ENCODE peak calls at places on chromosomes 6 and 20, in five cellular contexts. Q is activated T-helper 1 cell treated with anti-CD3 and anti-CD28 coated beads, Interleukin-2, amount 50 U/mL, for 16 hours; O is hepatocyte; I is epithelial cell of esophagus; Y is ovary. V is an unnamed sample.

GRCh38 chr20:47501117-47501482 is 587 bp upstream of the NCOA3 start:
- DNase-seq in I (no peak), Q (no peak), Y (no peak), O (no peak), V (peak)

GRCh38 chr6:1952726-1953360 is 292.6 kb downstream of the GMDS start:
- DNase-seq in I (peak), Q (no peak), O (no peak), Y (no peak), V (peak)

GRCh38 chr6:15947436-15947835 is 181.4 kb upstream of the MYLIP start:
- DNase-seq in Y (no peak), O (no peak), Q (no peak), I (no peak), V (no peak)

GRCh38 chr6:79981647-79982046 is 22.8 kb upstream of the TTK start:
- DNase-seq in Y (no peak), Q (no peak), I (no peak), O (no peak), V (no peak)

GRCh38 chr20:60428651-60429050 is 470.4 kb downstream of the CDH26 start:
- DNase-seq in Q (no peak), O (no peak), I (no peak), Y (no peak), V (no peak)

GRCh38 chr6:30037182-30037788 is 23.8 kb upstream of the POLR1H start:
- DNase-seq in O (peak), Q (no peak), I (peak), Y (no peak), V (peak)

GRCh38 chr6:119076966-119077642 is 1.4 kb downstream of the FAM184A start:
- DNase-seq in Y (no peak), Q (no peak), O (no peak), I (no peak), V (no peak)

GRCh38 chr6:67009818-67010217 is 1302.8 kb upstream of the EYS start:
- DNase-seq in O (peak), I (peak), Q (no peak), Y (no peak), V (peak)

GRCh38 chr6:89873721-89874120 is 20.5 kb upstream of the GJA10 start:
- DNase-seq in I (no peak), Q (no peak), O (no peak), Y (no peak), V (no peak)

GRCh38 chr6:149174962-149175361 is 142.6 kb upstream of the TAB2 start:
- DNase-seq in Q (no peak), I (no peak), Y (no peak), O (no peak), V (no peak)

GRCh38 chr6:73929421-73929820 is 233.4 kb downstream of the CD109 start:
- DNase-seq in I (peak), Y (no peak), O (no peak), Q (no peak), V (peak)

GRCh38 chr20:18377896-18378481 is 88.8 kb downstream of the DZANK1 start:
- DNase-seq in I (no peak), O (no peak), Y (no peak), Q (no peak), V (no peak)

GRCh38 chr6:107894821-107895396 is 63.1 kb downstream of the SEC63 start:
- DNase-seq in I (peak), Y (no peak), O (no peak), Q (no peak), V (peak)

GRCh38 chr6:56851104-56851503 is 103.8 kb upstream of the BEND6 start:
- DNase-seq in Q (no peak), Y (no peak), I (peak), O (peak), V (no peak)

GRCh38 chr20:57278457-57278856 is 12.0 kb upstream of the BMP7 start:
- DNase-seq in Y (no peak), O (no peak), I (no peak), Q (no peak), V (no peak)

GRCh38 chr6:43286456-43286994 is 11.5 kb upstream of the SLC22A7 start:
- DNase-seq in Y (no peak), I (no peak), O (no peak), Q (no peak), V (no peak)

GRCh38 chr20:3805594-3806264 is 9.6 kb downstream of the CDC25B start:
- DNase-seq in Y (peak), O (no peak), Q (no peak), I (peak), V (peak)

GRCh38 chr20:32485126-32485769 is 99.9 kb downstream of the NOL4L start:
- DNase-seq in I (peak), Q (peak), Y (peak), O (peak), V (peak)

GRCh38 chr6:33886673-33887144 is 82.9 kb upstream of the MLN start:
- DNase-seq in O (peak), I (peak), Q (no peak), Y (no peak), V (peak)

GRCh38 chr6:150115769-150116168 is 27.1 kb upstream of the PPP1R14C start:
- DNase-seq in O (no peak), Q (no peak), I (no peak), Y (no peak), V (no peak)

GRCh38 chr20:51740838-51741237 is 27.4 kb downstream of the ATP9A start:
- DNase-seq in Y (no peak), O (no peak), Q (no peak), I (no peak), V (no peak)

GRCh38 chr6:144158133-144158532 is 7.8 kb downstream of the STX11 start:
- DNase-seq in I (no peak), Q (no peak), Y (peak), O (peak), V (peak)

GRCh38 chr6:52063584-52064400 is 23.6 kb downstream of the PKHD1 start:
- DNase-seq in Y (no peak), I (peak), Q (peak), O (peak), V (peak)

GRCh38 chr6:141610741-141611140 is 522.0 kb upstream of the GJE1 start:
- DNase-seq in I (peak), Y (no peak), Q (no peak), O (no peak), V (peak)

GRCh38 chr6:142761756-142762155 is 183.2 kb downstream of the HIVEP2 start:
- DNase-seq in O (no peak), Y (no peak), Q (no peak), I (no peak), V (no peak)